ENCODE peak calls at places on chromosomes 11 and 22, in five cellular contexts. R is IMR-90, Q is omental fat pad, H is lower leg skin, V is GM12864. M is an unnamed sample.

GRCh38 chr22:11253000-11253511 is 4274.9 kb upstream of the OR11H1 start:
- DNase-seq in R (no peak), Q (no peak), H (no peak), V (no peak), M (no peak)

GRCh38 chr11:116471608-116472007 is 301.2 kb downstream of the BUD13 start:
- DNase-seq in R (peak), Q (no peak), H (no peak), V (no peak), M (no peak)

GRCh38 chr11:47595029-47595428 is 818 bp upstream of the C1QTNF4 start:
- DNase-seq in R (no peak), Q (no peak), H (no peak), V (no peak), M (no peak)

GRCh38 chr11:42338056-42338455 is 878.6 kb upstream of the LRRC4C start:
- DNase-seq in R (no peak), Q (no peak), H (no peak), V (no peak), M (no peak)

GRCh38 chr11:87596176-87596575 is 558.4 kb downstream of the TMEM135 start:
- DNase-seq in R (no peak), Q (no peak), H (no peak), V (no peak), M (no peak)

GRCh38 chr11:11786771-11787170 is 55.0 kb upstream of the USP47 start:
- DNase-seq in R (peak), Q (no peak), H (no peak), V (no peak), M (no peak)

GRCh38 chr11:104060820-104061219 is 24.4 kb downstream of the DDI1 start:
- DNase-seq in R (no peak), Q (no peak), H (no peak), V (no peak), M (no peak)

GRCh38 chr11:128135451-128135850 is 451.9 kb downstream of the ETS1 start:
- DNase-seq in R (no peak), Q (no peak), H (no peak), V (no peak), M (no peak)

GRCh38 chr11:71505001-71505400 is 22.1 kb upstream of the KRTAP5-7 start:
- DNase-seq in R (no peak), Q (no peak), H (no peak), V (no peak), M (no peak)

GRCh38 chr11:8331767-8332166 is 68.1 kb upstream of the LMO1 start:
- DNase-seq in R (no peak), Q (no peak), H (no peak), V (no peak), M (no peak)

GRCh38 chr11:46252373-46252914 is 25.0 kb upstream of the CREB3L1 start:
- DNase-seq in R (no peak), Q (no peak), H (no peak), V (no peak), M (no peak)

GRCh38 chr11:46002146-46002545 is 79.7 kb downstream of the LARGE2 start:
- DNase-seq in R (no peak), Q (no peak), H (no peak), V (no peak), M (no peak)

GRCh38 chr11:9951714-9952275 is 287.9 kb downstream of the SWAP70 start:
- DNase-seq in R (no peak), Q (no peak), H (no peak), V (no peak), M (no peak)

GRCh38 chr22:35971418-35972119 is 57.1 kb downstream of the RBFOX2 start:
- DNase-seq in R (peak), Q (no peak), H (peak), V (no peak), M (no peak)

GRCh38 chr11:58061813-58062212 is 31.1 kb downstream of the OR6Q1 start:
- DNase-seq in R (peak), Q (no peak), H (no peak), V (no peak), M (no peak)

GRCh38 chr11:76666408-76666807 is 4.1 kb downstream of the LRRC32 start:
- DNase-seq in R (peak), Q (no peak), H (no peak), V (no peak), M (no peak)

GRCh38 chr11:35061516-35062440 is 77.2 kb upstream of the CD44 start:
- DNase-seq in R (no peak), Q (no peak), H (no peak), V (no peak), M (no peak)

GRCh38 chr11:69352181-69352580 is 58.2 kb downstream of the MYEOV start:
- DNase-seq in R (no peak), Q (no peak), H (no peak), V (no peak), M (no peak)

GRCh38 chr22:20972014-20972797 is 5.2 kb downstream of the AIFM3 start:
- DNase-seq in R (no peak), Q (no peak), H (no peak), V (no peak), M (no peak)

GRCh38 chr11:19953909-19954308 is 206.4 kb downstream of the DBX1 start:
- DNase-seq in R (peak), Q (no peak), H (no peak), V (no peak), M (no peak)

GRCh38 chr22:41223535-41223934 is 17.2 kb downstream of the CHADL start:
- DNase-seq in R (no peak), Q (no peak), H (no peak), V (no peak), M (no peak)

GRCh38 chr11:30527566-30527965 is 58.6 kb downstream of the MPPED2 start:
- DNase-seq in R (no peak), Q (no peak), H (no peak), V (no peak), M (no peak)

GRCh38 chr11:117696489-117696888 is 100.5 kb downstream of the DSCAML1 start:
- DNase-seq in R (no peak), Q (no peak), H (no peak), V (no peak), M (no peak)

GRCh38 chr11:81002374-81002773 is 1561.5 kb upstream of the TENM4 start:
- DNase-seq in R (no peak), Q (no peak), H (no peak), V (no peak), M (no peak)

GRCh38 chr11:14593671-14594070 is 49.9 kb upstream of the PDE3B start:
- DNase-seq in R (no peak), Q (no peak), H (no peak), V (no peak), M (no peak)

GRCh38 chr11:70055444-70055843 is 22.7 kb upstream of the ANO1 start:
- DNase-seq in R (no peak), Q (no peak), H (no peak), V (no peak), M (no peak)

GRCh38 chr11:130070829-130071205 is 1.1 kb downstream of the APLP2 start:
- DNase-seq in R (peak), Q (no peak), H (no peak), V (no peak), M (no peak)

GRCh38 chr22:45441158-45441557 is 27.7 kb downstream of the RIBC2 start:
- DNase-seq in R (peak), Q (no peak), H (peak), V (no peak), M (peak)

GRCh38 chr11:56887940-56888339 is 100.8 kb upstream of the OR5AK2 start:
- DNase-seq in R (no peak), Q (no peak), H (no peak), V (no peak), M (no peak)

DNA sequence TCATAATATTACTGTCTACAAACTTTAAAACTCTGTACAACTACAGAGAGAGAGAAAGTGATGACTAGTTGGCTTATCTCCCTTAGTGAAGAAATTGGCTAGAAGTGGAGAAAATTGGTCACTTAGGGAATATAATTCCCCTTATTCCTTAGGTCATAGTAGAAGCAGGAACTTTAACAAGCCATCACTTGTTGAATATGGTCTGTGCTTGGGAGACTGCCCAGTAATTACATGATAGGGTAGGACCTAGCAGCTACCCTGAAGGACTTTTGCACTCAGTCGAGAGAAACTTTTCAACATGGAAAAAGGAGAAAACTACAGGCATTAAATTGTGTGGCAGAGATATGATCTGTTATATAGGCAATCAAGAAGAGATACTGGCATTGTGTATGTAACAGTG is 576.5 kb upstream of the CCDC90B start:
- DNase-seq in R (no peak), Q (no peak), H (no peak), V (no peak), M (no peak)
- TF ChIP-seq CTCF in R (no peak), Q (no peak), H (no peak), V (no peak), M (no peak)

DNA sequence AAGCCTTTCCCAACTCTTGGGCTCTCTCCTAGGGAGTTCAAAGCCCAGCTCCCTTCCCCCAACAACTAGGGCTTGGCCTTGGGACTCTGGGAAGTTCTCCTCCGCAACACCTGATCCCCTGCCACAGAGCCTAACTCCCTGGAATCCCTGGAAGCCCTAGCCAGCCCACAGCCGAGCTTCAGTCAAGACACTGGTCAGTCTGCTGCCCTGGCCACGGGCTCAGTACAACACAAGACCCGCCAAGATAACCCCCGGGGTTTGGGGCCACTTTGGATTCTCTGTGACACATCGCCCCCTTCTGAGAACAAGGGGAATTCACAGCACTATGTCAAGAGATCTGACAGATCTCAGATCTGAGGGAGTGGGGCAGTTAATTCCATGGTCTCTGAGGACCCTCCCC is 58.3 kb downstream of the SLC22A12 start:
- DNase-seq in R (no peak), Q (no peak), H (no peak), V (no peak), M (no peak)
- TF ChIP-seq CTCF in R (peak), Q (no peak), H (no peak), V (peak), M (peak)

DNA sequence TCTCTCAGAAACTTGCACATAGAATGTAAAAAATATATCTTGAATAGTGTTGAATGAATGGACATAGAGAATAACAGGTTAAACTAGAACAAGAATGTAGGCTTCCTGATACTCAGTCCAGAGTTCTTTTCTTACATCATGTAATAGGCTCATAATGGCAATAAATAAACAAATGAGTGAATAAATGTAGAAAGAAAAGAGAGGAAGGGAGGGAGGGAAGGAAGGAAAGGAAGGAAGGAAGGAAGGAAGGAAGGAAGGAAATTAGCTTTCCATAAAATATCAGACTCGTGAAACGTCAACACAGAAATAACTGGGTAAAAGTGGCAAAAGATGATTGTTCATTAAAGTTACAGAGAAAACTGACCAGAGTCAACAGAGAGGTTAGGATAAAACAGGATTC is 2001.0 kb downstream of the LRRC4C start:
- DNase-seq in R (no peak), Q (no peak), H (no peak), V (no peak), M (no peak)
- TF ChIP-seq CTCF in R (no peak), Q (no peak), H (no peak), V (no peak), M (no peak)

GRCh38 chr22:32794449-32795213 is 6.9 kb upstream of the TIMP3 start:
- DNase-seq in R (peak), Q (no peak), H (no peak), V (no peak), M (no peak)
- TF ChIP-seq CTCF in R (no peak), Q (no peak), H (no peak), V (peak), M (no peak)

GRCh38 chr22:27711756-27712155 is 89.8 kb downstream of the MN1 start:
- DNase-seq in R (no peak), Q (no peak), H (no peak), V (no peak), M (no peak)

GRCh38 chr22:27717094-27717493 is 84.5 kb downstream of the MN1 start:
- DNase-seq in R (no peak), Q (no peak), H (no peak), V (no peak), M (no peak)

GRCh38 chr22:27716074-27716473 is 85.5 kb downstream of the MN1 start:
- DNase-seq in R (no peak), Q (no peak), H (no peak), V (no peak), M (no peak)

GRCh38 chr22:27714076-27714475 is 87.5 kb downstream of the MN1 start:
- DNase-seq in R (no peak), Q (no peak), H (no peak), V (no peak), M (no peak)

DNA sequence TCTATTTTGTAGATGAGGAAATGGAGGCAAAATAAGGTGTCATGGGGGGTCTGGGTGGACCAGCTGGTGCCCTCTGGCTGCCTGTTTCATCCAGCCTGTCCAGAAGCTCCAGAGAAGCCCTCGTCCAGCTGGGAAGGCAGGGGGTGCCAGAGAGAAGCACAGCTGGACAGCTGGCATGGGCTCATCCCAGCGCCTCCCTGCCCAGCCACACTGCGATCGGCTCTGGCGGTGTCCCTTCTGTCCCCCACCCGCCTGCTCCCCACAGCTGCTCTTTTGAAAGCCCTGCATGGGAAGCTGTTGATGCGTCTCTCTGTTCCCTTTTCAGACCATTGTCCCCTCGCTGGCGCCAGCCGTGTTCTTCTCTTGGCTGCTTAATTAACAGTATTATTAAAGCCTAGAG is 86.5 kb downstream of the MN1 start:
- DNase-seq in R (no peak), Q (no peak), H (no peak), V (no peak), M (no peak)
- TF ChIP-seq CTCF in R (peak), Q (no peak), H (no peak), V (no peak), M (no peak)

DNA sequence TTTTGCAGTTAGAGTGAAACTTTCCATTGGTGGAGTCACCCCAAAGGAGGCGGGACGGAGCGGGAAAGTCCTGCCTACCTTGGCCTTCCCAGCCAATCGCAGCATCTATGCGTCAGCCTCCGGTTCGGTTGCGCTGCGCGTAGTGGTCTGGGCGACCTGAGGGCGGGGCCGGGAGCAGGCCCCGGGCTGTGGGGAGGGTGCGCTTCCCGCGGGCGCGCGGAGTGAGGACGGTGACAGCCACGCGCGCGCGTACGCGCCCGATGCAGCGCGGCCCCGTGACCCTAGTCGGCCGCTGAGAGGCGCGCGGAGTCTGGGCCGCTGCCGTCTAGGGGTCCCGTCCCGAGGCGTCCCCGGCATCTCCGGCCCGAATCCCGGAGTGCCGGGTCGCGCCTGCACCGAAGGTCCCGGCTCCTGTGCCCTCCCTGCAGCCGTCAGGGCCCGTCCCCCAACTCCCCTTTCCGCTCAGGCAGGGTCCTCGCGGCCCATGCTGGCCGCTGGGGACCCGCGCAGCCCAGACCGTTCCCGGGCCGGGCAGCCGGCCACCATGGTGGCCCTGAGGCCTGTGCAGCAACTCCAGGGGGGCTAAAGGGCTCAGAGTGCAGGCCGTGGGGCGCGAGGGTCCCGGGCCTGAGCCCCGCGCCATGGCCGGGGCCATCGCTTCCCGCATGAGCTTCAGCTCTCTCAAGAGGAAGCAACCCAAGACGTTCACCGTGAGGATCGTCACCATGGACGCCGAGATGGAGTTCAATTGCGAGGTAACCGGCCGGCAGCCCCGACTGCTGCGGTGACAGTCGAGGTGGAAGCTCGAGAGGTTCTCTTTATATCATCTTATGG is at the start of gene NF2:
- DNase-seq in R (peak), Q (peak), H (peak), V (peak), M (peak)
- TF ChIP-seq CTCF in R (no peak), Q (no peak), H (no peak), V (peak), M (no peak)

DNA sequence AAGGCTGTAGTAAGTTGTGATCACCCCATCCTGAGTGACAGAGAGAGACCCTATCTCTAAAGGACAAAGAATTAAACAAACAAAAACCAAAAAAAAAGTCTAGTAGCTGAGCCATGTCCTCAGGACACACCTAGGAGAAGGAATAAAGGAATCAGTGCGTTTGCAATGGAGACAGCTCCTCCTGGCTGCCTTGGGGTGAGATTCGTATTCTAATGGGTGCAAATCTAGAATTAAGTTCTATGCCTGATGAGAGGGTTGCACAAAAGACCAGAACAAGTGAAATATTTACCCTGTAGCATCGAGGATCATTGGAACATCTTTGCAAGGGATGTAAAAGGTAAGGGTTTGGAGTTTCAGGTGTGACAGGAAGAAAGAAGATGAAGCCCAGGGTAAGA is 70.3 kb upstream of the BMAL1 start:
- DNase-seq in R (no peak), Q (no peak), H (no peak), V (no peak), M (no peak)
- TF ChIP-seq CTCF in R (no peak), Q (no peak), H (no peak), V (no peak), M (peak)

GRCh38 chr11:67406969-67407699 is 3.3 kb downstream of the TBC1D10C start:
- DNase-seq in R (no peak), Q (no peak), H (no peak), V (no peak), M (no peak)
- TF ChIP-seq CTCF in R (no peak), Q (no peak), H (no peak), V (no peak), M (no peak)